ENCODE peak calls at places on chromosomes 1 and 21, in five cellular contexts. G is neuronal stem cell, O is H9, I is H1, Z is trophoblast cell. R is an unnamed sample.

GRCh38 chr1:150273310-150273709 is 720 bp downstream of the C1orf54 start:
- DNase-seq in G (no peak), O (no peak), I (no peak), Z (no peak), R (no peak)

GRCh38 chr1:16139473-16139962 is 16.4 kb downstream of the EPHA2 start:
- DNase-seq in G (no peak), O (no peak), I (no peak), Z (no peak), R (peak; percentile 91)

GRCh38 chr1:149887456-149888159 is 11.8 kb upstream of the BOLA1 start:
- DNase-seq in G (peak; percentile 90), O (peak; percentile 91), I (peak; percentile 87), Z (peak; percentile 97), R (peak; percentile 100)

GRCh38 chr1:239914827-239915231 is 176.9 kb upstream of the FMN2 start:
- DNase-seq in G (no peak), O (no peak), I (no peak), Z (peak; percentile 14), R (no peak)

GRCh38 chr1:190754769-190755168 is 277.1 kb upstream of the BRINP3 start:
- DNase-seq in G (no peak), O (no peak), I (no peak), Z (no peak), R (no peak)

GRCh38 chr1:110150330-110151174 is at the start of gene SLC6A17:
- DNase-seq in G (peak; percentile 45), O (peak; percentile 61), I (peak; percentile 81), Z (peak; percentile 75), R (peak; percentile 30)

GRCh38 chr21:23977971-23978370 is 1629.3 kb downstream of the MRPL39 start:
- DNase-seq in G (no peak), O (no peak), I (no peak), Z (peak; percentile 10), R (no peak)

GRCh38 chr1:37481289-37482003 is 7.1 kb downstream of the ZC3H12A start:
- DNase-seq in G (no peak), O (no peak), I (no peak), Z (no peak), R (no peak)

GRCh38 chr21:25636727-25637126 is 2.3 kb upstream of the JAM2 start:
- DNase-seq in G (no peak), O (no peak), I (no peak), Z (peak; percentile 78), R (no peak)

GRCh38 chr1:5423109-5423508 is 569.1 kb downstream of the NPHP4 start:
- DNase-seq in G (no peak), O (peak; percentile 41), I (no peak), Z (no peak), R (no peak)

GRCh38 chr1:228376262-228376628 is 30.4 kb downstream of the TRIM11 start:
- DNase-seq in G (no peak), O (no peak), I (no peak), Z (no peak), R (peak; percentile 40)

GRCh38 chr1:15132961-15133360 is 20.6 kb upstream of the TMEM51 start:
- DNase-seq in G (no peak), O (no peak), I (no peak), Z (no peak), R (no peak)

GRCh38 chr21:40507978-40508377 is 339.0 kb downstream of the DSCAM start:
- DNase-seq in G (no peak), O (no peak), I (no peak), Z (no peak), R (no peak)

GRCh38 chr1:76084685-76085084 is 10.1 kb downstream of the ST6GALNAC3 start:
- DNase-seq in G (no peak), O (no peak), I (no peak), Z (no peak), R (no peak)

GRCh38 chr21:23578027-23578426 is 2029.3 kb downstream of the MRPL39 start:
- DNase-seq in G (no peak), O (no peak), I (no peak), Z (no peak), R (no peak)

GRCh38 chr1:33301273-33301984 is 19.5 kb downstream of the A3GALT2 start:
- DNase-seq in G (no peak), O (no peak), I (no peak), Z (peak; percentile 35), R (peak; percentile 50)

GRCh38 chr1:193417945-193418744 is 231.7 kb upstream of the B3GALT2 start:
- DNase-seq in G (no peak), O (no peak), I (no peak), Z (no peak), R (peak; percentile 65)

GRCh38 chr1:32806910-32807523 is 10.1 kb downstream of the YARS1 start:
- DNase-seq in G (no peak), O (no peak), I (no peak), Z (no peak), R (no peak)

GRCh38 chr1:240693844-240694243 is 81.9 kb upstream of the GREM2 start:
- DNase-seq in G (no peak), O (no peak), I (no peak), Z (peak; percentile 22), R (no peak)

GRCh38 chr1:10975567-10976326 is 36.7 kb upstream of the TARDBP start:
- DNase-seq in G (no peak), O (no peak), I (no peak), Z (peak; percentile 48), R (peak; percentile 72)

GRCh38 chr1:10796029-10796944 is at the start of gene CASZ1:
- DNase-seq in G (peak; percentile 93), O (peak; percentile 89), I (peak; percentile 95), Z (peak; percentile 83), R (peak; percentile 90)

GRCh38 chr1:160879056-160879455 is 5.9 kb downstream of the ITLN1 start:
- DNase-seq in G (no peak), O (no peak), I (no peak), Z (no peak), R (no peak)

GRCh38 chr1:145962157-145963102 is 1.9 kb downstream of the ANKRD34A start:
- DNase-seq in G (no peak), O (no peak), I (peak; percentile 60), Z (peak; percentile 24), R (peak; percentile 43)

GRCh38 chr1:45205000-45205909 is 1.1 kb downstream of the ZSWIM5 start:
- DNase-seq in G (peak; percentile 62), O (peak; percentile 61), I (peak; percentile 72), Z (peak; percentile 11), R (peak; percentile 45)

GRCh38 chr1:234206651-234207284 is 166.5 kb upstream of the COA6 start:
- DNase-seq in G (no peak), O (no peak), I (no peak), Z (peak; percentile 69), R (peak; percentile 71)

GRCh38 chr1:235074335-235075120 is 54.1 kb downstream of the TOMM20 start:
- DNase-seq in G (no peak), O (no peak), I (no peak), Z (peak; percentile 64), R (peak; percentile 97)

GRCh38 chr1:17636612-17637011 is 97.1 kb downstream of the ARHGEF10L start:
- DNase-seq in G (no peak), O (no peak), I (no peak), Z (no peak), R (no peak)

GRCh38 chr21:35229290-35229689 is 180.2 kb upstream of the RUNX1 start:
- DNase-seq in G (no peak), O (no peak), I (no peak), Z (no peak), R (peak; percentile 71)

GRCh38 chr21:26845750-26846035 is 484 bp upstream of the ADAMTS1 start:
- DNase-seq in G (no peak), O (no peak), I (no peak), Z (no peak), R (no peak)

GRCh38 chr21:35046223-35046690 is 2.8 kb downstream of the RUNX1 start:
- DNase-seq in G (no peak), O (no peak), I (no peak), Z (no peak), R (no peak)

GRCh38 chr1:48761411-48761810 is 15.3 kb downstream of the BEND5 start:
- DNase-seq in G (no peak), O (no peak), I (no peak), Z (no peak), R (no peak)

GRCh38 chr1:24828887-24829192 is 83.6 kb downstream of the CLIC4 start:
- DNase-seq in G (no peak), O (no peak), I (no peak), Z (no peak), R (no peak)

GRCh38 chr1:20234761-20235540 is 48.6 kb upstream of the PLA2G2C start:
- DNase-seq in G (no peak), O (no peak), I (no peak), Z (peak; percentile 47), R (no peak)
- H3K4me2 ChIP-seq in G (no peak overlapping the region), O (no peak overlapping the region), I (no peak overlapping the region), Z (no peak overlapping the region), R (no peak overlapping the region)

DNA sequence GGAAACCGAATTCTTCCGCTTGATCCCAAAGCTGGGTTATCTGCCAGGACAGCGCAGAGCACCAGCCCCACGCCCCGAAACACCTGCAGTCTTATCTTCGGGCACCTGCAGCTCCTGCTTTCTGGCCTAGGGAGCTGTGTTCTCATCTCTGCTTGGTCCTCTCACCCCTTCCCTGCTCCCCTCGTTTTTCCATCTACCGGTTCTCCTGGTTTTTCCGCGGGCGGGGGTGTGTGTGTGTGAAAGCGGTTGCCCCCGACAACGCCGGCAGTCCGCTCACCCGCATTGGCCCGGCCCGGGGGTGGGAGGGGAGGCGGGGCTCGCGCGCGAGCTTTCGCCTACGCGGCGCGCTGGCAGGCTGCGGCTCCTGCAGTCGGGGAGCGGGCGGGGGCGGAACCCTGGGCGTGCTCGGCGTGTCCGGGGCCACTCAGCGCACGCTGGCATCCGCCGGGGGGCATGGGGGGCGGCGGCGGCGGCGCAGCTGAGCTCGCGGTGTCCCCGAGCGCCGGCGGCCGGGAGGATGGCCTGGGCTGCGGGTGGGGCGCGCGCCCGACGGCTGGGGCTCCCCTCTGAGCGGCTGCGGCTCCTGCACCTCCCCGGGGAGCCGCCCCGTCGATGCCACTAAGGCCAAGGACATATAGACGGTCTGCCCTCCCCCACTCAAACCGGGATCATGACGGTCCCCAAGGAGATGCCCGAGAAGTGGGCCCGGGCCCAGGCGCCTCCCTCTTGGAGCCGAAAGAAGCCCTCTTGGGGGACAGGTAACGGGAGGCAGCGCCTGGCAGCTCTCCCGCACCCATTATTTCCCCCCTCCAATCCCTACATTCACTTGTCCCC is 3.2 kb downstream of the ATP8B2 start:
- DNase-seq in G (no peak), O (peak; percentile 80), I (peak; percentile 84), Z (peak; percentile 51), R (peak; percentile 76)
- H4K91ac ChIP-seq in G (no peak overlapping the region), O (no peak overlapping the region), I (no peak overlapping the region), Z (no peak overlapping the region), R (no peak overlapping the region)

DNA sequence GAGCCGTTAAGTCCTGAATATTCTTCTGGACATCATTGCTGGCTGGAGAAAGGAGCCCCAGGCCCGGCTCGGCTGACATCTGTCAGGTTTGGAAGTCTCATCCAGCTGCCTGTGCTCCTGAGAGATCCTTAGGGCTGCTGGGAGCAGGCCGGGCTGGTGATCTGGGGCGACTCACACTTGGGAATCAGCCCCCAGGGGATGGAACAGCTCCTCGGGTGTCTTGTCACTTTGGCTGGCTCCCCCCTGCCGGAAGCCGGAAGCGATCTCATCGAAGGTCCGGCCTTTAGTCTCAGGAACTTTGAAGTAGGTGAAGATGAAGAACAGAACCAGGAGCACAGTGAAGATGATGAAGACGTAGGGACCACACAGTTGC is 31.8 kb downstream of the SLC2A1 start:
- DNase-seq in G (no peak), O (no peak), I (no peak), Z (no peak), R (no peak)
- H2BK12ac ChIP-seq in G (no peak overlapping the region), O (no peak overlapping the region), I (no peak overlapping the region), Z (no peak overlapping the region), R (no peak overlapping the region)

GRCh38 chr1:236429715-236430274 is 35.7 kb downstream of the EDARADD start:
- DNase-seq in G (no peak), O (no peak), I (no peak), Z (no peak), R (no peak)
- H3K4me2 ChIP-seq in G (no peak overlapping the region), O (no peak overlapping the region), I (no peak overlapping the region), Z (no peak overlapping the region), R (no peak overlapping the region)

GRCh38 chr1:212665241-212666115 is 34.2 kb downstream of the BATF3 start:
- DNase-seq in G (peak; percentile 81), O (peak; percentile 89), I (peak; percentile 95), Z (peak; percentile 91), R (peak; percentile 91)
- H4K91ac ChIP-seq in G (no peak overlapping the region), O (no peak overlapping the region), I (no peak overlapping the region), Z (peak overlapping the region; percentile 64), R (no peak overlapping the region)

R was measured in mesenchymal stem cell.